ENCODE peak calls at places on chromosome 22, in five cellular contexts. W, D, L, H and B are unnamed samples.

GRCh38 chr22:33687464-33687863 is 232.8 kb downstream of the LARGE1 start:
- DNase-seq in W (no peak), D (no peak), L (no peak), H (no peak), B (no peak)

GRCh38 chr22:20881231-20881630 is 22.4 kb downstream of the SNAP29 start:
- DNase-seq in W (no peak), D (no peak), L (no peak), H (no peak), B (no peak)

GRCh38 chr22:26642465-26643367 is 14.7 kb upstream of the MIAT start:
- DNase-seq in W (peak; percentile 59), D (no peak), L (no peak), H (no peak), B (peak; percentile 92)

GRCh38 chr22:34490911-34491310 is 570.6 kb upstream of the LARGE1 start:
- DNase-seq in W (no peak), D (no peak), L (no peak), H (no peak), B (no peak)

GRCh38 chr22:30324008-30324730 is 2.6 kb downstream of the TBC1D10A start:
- DNase-seq in W (peak; percentile 59), D (peak; percentile 75), L (no peak), H (no peak), B (no peak)

GRCh38 chr22:44335903-44336803 is 23.4 kb upstream of the SHISAL1 start:
- DNase-seq in W (no peak), D (no peak), L (no peak), H (no peak), B (peak; percentile 22)

GRCh38 chr22:29219881-29220670 is 14.4 kb downstream of the EMID1 start:
- DNase-seq in W (no peak), D (no peak), L (no peak), H (no peak), B (no peak)

GRCh38 chr22:20305894-20306645 is 13.8 kb downstream of the DGCR6L start:
- DNase-seq in W (no peak), D (no peak), L (peak; percentile 4), H (no peak), B (peak; percentile 38)

GRCh38 chr22:22400099-22400498 is 108.4 kb downstream of the ZNF280B start:
- DNase-seq in W (no peak), D (no peak), L (no peak), H (no peak), B (no peak)

GRCh38 chr22:27962268-27963191 is 43.5 kb upstream of the PITPNB start:
- DNase-seq in W (no peak), D (no peak), L (no peak), H (no peak), B (no peak)

GRCh38 chr22:21902296-21903087 is 35.0 kb upstream of the MAPK1 start:
- DNase-seq in W (no peak), D (no peak), L (no peak), H (no peak), B (no peak)

GRCh38 chr22:42646569-42647525 is 2.3 kb downstream of the CYB5R3 start:
- DNase-seq in W (no peak), D (no peak), L (no peak), H (no peak), B (no peak)

GRCh38 chr22:39457047-39457545 is 284 bp downstream of the MGAT3 start:
- DNase-seq in W (no peak), D (peak; percentile 24), L (no peak), H (no peak), B (no peak)

GRCh38 chr22:25068701-25069100 is 116.2 kb downstream of the KIAA1671 start:
- DNase-seq in W (peak; percentile 35), D (no peak), L (no peak), H (no peak), B (peak; percentile 31)

GRCh38 chr22:44133901-44134511 is 46.7 kb upstream of the PARVG start:
- DNase-seq in W (no peak), D (no peak), L (no peak), H (no peak), B (no peak)

GRCh38 chr22:29382575-29383328 is 5.6 kb downstream of the AP1B1 start:
- DNase-seq in W (no peak), D (no peak), L (no peak), H (no peak), B (no peak)

GRCh38 chr22:43670545-43670944 is 141.6 kb downstream of the EFCAB6 start:
- DNase-seq in W (no peak), D (no peak), L (no peak), H (no peak), B (no peak)

GRCh38 chr22:30386608-30386959 is 627 bp downstream of the RNF215 start:
- DNase-seq in W (no peak), D (no peak), L (no peak), H (no peak), B (no peak)

GRCh38 chr22:32444068-32444467 is 20.2 kb downstream of the BPIFC start:
- DNase-seq in W (no peak), D (no peak), L (no peak), H (peak; percentile 9), B (no peak)

GRCh38 chr22:20981787-20982562 is at the start of gene LZTR1:
- DNase-seq in W (peak; percentile 68), D (peak; percentile 95), L (peak; percentile 86), H (peak; percentile 63), B (peak; percentile 89)

GRCh38 chr22:20591660-20592310 is 84.4 kb downstream of the MED15 start:
- DNase-seq in W (no peak), D (peak; percentile 26), L (no peak), H (peak; percentile 85), B (no peak)

GRCh38 chr22:39301108-39301507 is 18.3 kb downstream of the RPL3 start:
- DNase-seq in W (no peak), D (no peak), L (no peak), H (no peak), B (no peak)

GRCh38 chr22:21712751-21713427 is 22.7 kb downstream of the YPEL1 start:
- DNase-seq in W (peak; percentile 47), D (peak; percentile 92), L (peak; percentile 62), H (peak; percentile 58), B (peak; percentile 61)

GRCh38 chr22:31616315-31616980 is 45.6 kb downstream of the PISD start:
- DNase-seq in W (no peak), D (no peak), L (no peak), H (no peak), B (no peak)

GRCh38 chr22:22048981-22049531 is 66.5 kb upstream of the TOP3B start:
- DNase-seq in W (no peak), D (no peak), L (no peak), H (no peak), B (no peak)

GRCh38 chr22:46866591-46866990 is 104.1 kb downstream of the TBC1D22A start:
- DNase-seq in W (no peak), D (peak; percentile 80), L (no peak), H (no peak), B (no peak)

GRCh38 chr22:49969751-49970527 is 9.4 kb downstream of the PIM3 start:
- DNase-seq in W (no peak), D (no peak), L (no peak), H (no peak), B (no peak)